ENCODE peak calls at places on chromosomes 2 and 18, in six cellular contexts. V is H9, O is neuronal stem cell, U is mesenchymal stem cell, H is H1, W is trophoblast cell. E is an unnamed sample.

GRCh38 chr18:316391-316790 is 48.5 kb upstream of the THOC1 start:
- DNase-seq in V (no peak), O (no peak), U (no peak), H (no peak), W (no peak), E (peak)

GRCh38 chr2:3174626-3175567 is 202.7 kb downstream of the EIPR1 start:
- DNase-seq in V (no peak), O (no peak), U (no peak), H (no peak), W (no peak), E (no peak)

GRCh38 chr18:9796933-9797549 is 88.7 kb upstream of the TXNDC2 start:
- DNase-seq in V (no peak), O (no peak), U (no peak), H (no peak), W (no peak), E (no peak)

GRCh38 chr2:157325786-157326185 is at the start of gene ERMN:
- DNase-seq in V (peak), O (peak), U (no peak), H (peak), W (no peak), E (no peak)

GRCh38 chr18:66640431-66640830 is 36.5 kb upstream of the CDH19 start:
- DNase-seq in V (no peak), O (no peak), U (peak), H (no peak), W (no peak), E (no peak)

GRCh38 chr2:64214281-64215115 is 70.3 kb upstream of the PELI1 start:
- DNase-seq in V (no peak), O (no peak), U (no peak), H (no peak), W (no peak), E (no peak)

GRCh38 chr2:133434962-133435668 is 133.1 kb downstream of the NCKAP5 start:
- DNase-seq in V (no peak), O (no peak), U (no peak), H (no peak), W (peak), E (peak)

GRCh38 chr18:53416985-53417384 is 807.5 kb downstream of the MBD2 start:
- DNase-seq in V (no peak), O (peak), U (peak), H (no peak), W (no peak), E (no peak)

GRCh38 chr2:6445156-6445555 is 420.6 kb downstream of the CMPK2 start:
- DNase-seq in V (no peak), O (no peak), U (no peak), H (no peak), W (no peak), E (no peak)

DNA sequence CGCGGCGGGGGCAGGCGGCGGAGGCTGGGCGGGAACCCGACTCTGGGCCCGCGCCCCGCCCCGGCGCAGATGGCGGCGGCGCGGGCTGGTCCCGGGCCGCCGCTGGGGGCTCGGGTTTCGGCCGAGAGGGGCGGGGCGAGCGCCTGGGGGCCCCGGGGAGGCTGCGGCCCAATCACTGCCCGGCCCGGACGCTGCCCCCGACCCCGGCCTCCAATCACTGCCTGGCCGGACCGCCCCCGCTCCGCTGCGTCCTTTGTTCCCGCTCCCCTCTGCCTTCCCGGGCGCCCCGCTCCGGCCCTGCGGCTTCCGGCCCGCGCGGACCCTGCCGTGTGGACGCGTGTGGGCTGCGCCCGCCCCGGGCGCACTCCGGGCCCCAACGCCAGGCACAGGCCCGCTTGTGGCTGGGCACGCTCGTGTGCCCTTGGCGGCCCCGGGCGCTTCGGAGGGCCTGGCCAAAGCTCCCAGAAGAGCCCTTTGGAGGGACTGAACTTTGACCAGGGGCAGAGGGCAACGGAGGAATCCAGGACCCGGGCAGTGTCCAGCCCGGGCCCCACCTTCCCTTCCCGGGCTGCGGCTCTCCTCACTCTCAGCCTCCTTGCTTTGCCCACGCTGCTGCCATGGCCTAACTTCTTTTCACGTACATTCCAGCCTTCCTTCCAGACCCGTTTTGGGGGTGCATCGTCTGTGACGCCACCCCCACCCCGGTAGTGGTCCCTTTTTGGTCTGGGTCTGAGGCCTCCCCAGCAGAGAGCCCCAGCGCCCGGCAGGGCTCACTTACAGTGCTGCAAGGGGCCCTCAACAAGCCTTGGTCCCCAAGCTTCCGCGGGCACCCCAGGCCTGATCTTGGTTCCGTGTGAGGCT is 27.1 kb upstream of the PTMA start:
- DNase-seq in V (peak), O (peak), U (peak), H (no peak), W (peak), E (peak)
- H3K23ac ChIP-seq in V (no peak), O (peak), U (no peak), H (no peak), W (no peak), E (peak)

GRCh38 chr2:145324748-145325147 is 804.8 kb upstream of the ZEB2 start:
- DNase-seq in V (no peak), O (no peak), U (no peak), H (no peak), W (no peak), E (no peak)

GRCh38 chr2:145329976-145330375 is 810.1 kb upstream of the ZEB2 start:
- DNase-seq in V (no peak), O (no peak), U (no peak), H (no peak), W (no peak), E (no peak)

GRCh38 chr2:145321344-145321743 is 801.4 kb upstream of the ZEB2 start:
- DNase-seq in V (no peak), O (no peak), U (no peak), H (no peak), W (no peak), E (no peak)

GRCh38 chr2:145323512-145323911 is 803.6 kb upstream of the ZEB2 start:
- DNase-seq in V (no peak), O (no peak), U (peak), H (no peak), W (no peak), E (peak)

DNA sequence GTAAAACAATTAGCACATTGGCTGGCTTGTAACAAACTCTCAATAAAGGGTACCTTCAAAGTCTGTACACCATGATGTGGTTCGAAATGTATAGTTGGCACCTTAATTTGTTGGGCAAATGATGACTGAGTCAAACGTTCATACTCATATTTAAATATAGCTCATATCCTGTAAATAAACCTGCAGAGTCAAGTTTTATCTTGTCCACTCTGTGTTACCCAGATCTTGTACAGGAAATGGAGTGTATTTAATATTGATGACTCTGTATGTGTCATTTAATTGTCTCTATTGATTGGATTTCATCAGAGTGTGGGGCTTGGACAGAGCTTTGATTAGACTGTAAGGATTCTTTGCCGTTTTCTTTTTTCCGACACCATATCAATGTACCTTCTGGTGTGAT is 805.6 kb upstream of the ZEB2 start:
- DNase-seq in V (no peak), O (no peak), U (no peak), H (no peak), W (no peak), E (no peak)
- H2AFZ ChIP-seq in V (no peak), O (no peak), U (no peak), H (no peak), W (no peak), E (no peak)

DNA sequence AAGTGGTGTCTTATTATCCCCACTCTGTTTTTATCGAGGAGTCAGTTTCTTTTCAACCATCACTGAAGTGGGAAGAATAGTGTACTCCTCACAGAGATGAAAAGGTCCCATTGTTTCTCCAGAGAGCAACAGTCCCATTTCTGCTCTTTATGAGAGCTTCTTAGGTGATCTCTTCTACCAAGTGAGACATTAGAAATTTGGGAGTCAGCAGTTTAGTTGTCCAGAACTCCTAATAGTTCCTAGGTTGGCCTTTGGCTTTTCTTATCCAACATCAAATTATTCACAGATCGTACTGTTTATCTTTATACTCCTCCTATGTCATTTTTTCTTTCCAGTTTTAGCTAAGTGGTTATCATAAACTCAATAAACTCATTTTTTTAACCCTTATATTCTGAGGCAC is 213.1 kb downstream of the BABAM2 start:
- DNase-seq in V (no peak), O (no peak), U (no peak), H (no peak), W (no peak), E (no peak)
- H4K91ac ChIP-seq in V (no peak), O (no peak), U (no peak), H (no peak), W (no peak), E (no peak)

GRCh38 chr2:48496867-48497266 is 33.1 kb upstream of the STON1 start:
- DNase-seq in V (no peak), O (no peak), U (peak), H (no peak), W (no peak), E (peak)
- H3K23ac ChIP-seq in V (no peak), O (no peak), U (peak), H (no peak), W (no peak), E (no peak)

GRCh38 chr2:193349642-193350041 is 1154.9 kb upstream of the TMEFF2 start:
- DNase-seq in V (no peak), O (no peak), U (no peak), H (no peak), W (no peak), E (no peak)

GRCh38 chr2:193350509-193350908 is 1155.8 kb upstream of the TMEFF2 start:
- DNase-seq in V (no peak), O (no peak), U (no peak), H (no peak), W (no peak), E (no peak)

GRCh38 chr2:193348055-193348454 is 1153.3 kb upstream of the TMEFF2 start:
- DNase-seq in V (no peak), O (no peak), U (no peak), H (no peak), W (no peak), E (no peak)
- H2AFZ ChIP-seq in V (no peak), O (peak), U (no peak), H (peak), W (no peak), E (no peak)

GRCh38 chr2:109342451-109342850 is 213.4 kb downstream of the SH3RF3 start:
- DNase-seq in V (no peak), O (no peak), U (no peak), H (no peak), W (no peak), E (no peak)
- H4K91ac ChIP-seq in V (no peak), O (no peak), U (no peak), H (no peak), W (no peak), E (no peak)

GRCh38 chr2:217996345-217996744 is 6.5 kb downstream of the TNS1 start:
- DNase-seq in V (no peak), O (no peak), U (peak), H (no peak), W (peak), E (peak)
- H3K23ac ChIP-seq in V (no peak), O (no peak), U (no peak), H (no peak), W (no peak), E (peak)

GRCh38 chr18:3357516-3357915 is 92.5 kb upstream of the TGIF1 start:
- DNase-seq in V (no peak), O (no peak), U (no peak), H (no peak), W (no peak), E (no peak)
- H2AFZ ChIP-seq in V (no peak), O (no peak), U (no peak), H (no peak), W (no peak), E (no peak)

GRCh38 chr2:12617366-12617765 is 99.4 kb upstream of the TRIB2 start:
- DNase-seq in V (no peak), O (no peak), U (no peak), H (no peak), W (no peak), E (no peak)
- H4K91ac ChIP-seq in V (no peak), O (no peak), U (no peak), H (no peak), W (no peak), E (no peak)

GRCh38 chr2:127528487-127528886 is 2.2 kb upstream of the IWS1 start:
- DNase-seq in V (no peak), O (no peak), U (no peak), H (no peak), W (peak), E (no peak)

GRCh38 chr2:127523269-127523930 is 2.9 kb downstream of the IWS1 start:
- DNase-seq in V (no peak), O (no peak), U (no peak), H (no peak), W (no peak), E (no peak)

GRCh38 chr2:127525692-127526141 is 572 bp downstream of the IWS1 start:
- DNase-seq in V (no peak), O (no peak), U (peak), H (no peak), W (peak), E (peak)

GRCh38 chr2:127526940-127527804 is 883 bp upstream of the IWS1 start:
- DNase-seq in V (no peak), O (peak), U (no peak), H (no peak), W (peak), E (no peak)

DNA sequence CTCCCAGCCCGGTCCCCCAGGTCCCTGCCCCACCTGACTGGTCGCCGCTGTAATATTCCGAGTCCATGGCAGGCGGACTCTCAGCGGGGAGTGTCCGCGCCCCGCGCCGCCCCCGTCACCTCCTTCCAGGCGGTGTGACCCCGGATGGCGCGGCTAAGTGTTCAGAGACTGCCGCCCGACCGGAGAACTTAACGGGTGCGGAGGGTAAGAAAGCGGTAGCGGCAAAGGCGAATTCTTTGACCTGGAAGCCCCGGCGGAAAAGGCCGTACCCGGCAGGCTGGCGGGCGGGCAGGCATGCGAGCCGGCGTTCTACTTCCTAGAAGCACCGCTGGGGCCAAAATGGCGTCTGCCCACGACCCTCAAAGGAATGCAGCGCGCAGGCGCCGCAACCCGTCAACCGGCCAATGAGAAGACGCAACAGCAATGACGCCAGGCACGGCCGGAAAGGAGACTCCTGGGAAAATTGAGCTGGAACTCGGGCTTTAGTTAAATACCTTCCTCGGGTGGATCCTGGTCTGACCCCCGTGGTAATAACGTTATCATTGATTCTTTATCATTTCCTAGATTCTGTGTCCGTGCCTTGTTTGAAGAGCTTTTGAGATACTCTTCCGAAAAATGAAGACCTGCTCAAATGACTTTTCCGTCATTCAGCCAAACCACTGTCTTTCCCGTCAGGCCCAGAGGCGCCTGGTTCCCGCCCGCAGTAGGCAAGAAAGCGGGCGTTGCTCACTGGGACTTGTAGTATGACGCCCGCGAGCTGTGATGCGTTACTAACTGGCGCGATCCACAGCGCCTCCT is at the start of gene IWS1:
- DNase-seq in V (peak), O (peak), U (peak), H (peak), W (peak), E (peak)
- H3K23ac ChIP-seq in V (no peak), O (peak), U (no peak), H (no peak), W (no peak), E (peak)